ENCODE peak calls at places on chromosomes 16 and 17, in six cellular contexts. T is heart right ventricle, V is lower leg skin, M is brain microvascular endothelial cell, I is fibroblast of the aortic adventitia, B is AG04450. X is an unnamed sample.

GRCh38 chr16:15770512-15770911 is 86.3 kb downstream of the MYH11 start:
- DNase-seq in T (no peak), V (no peak), M (peak), I (peak), B (peak), X (no peak)

GRCh38 chr17:78991906-78992532 is 12.3 kb upstream of the LGALS3BP start:
- DNase-seq in T (no peak), V (peak), M (no peak), I (no peak), B (no peak), X (peak)

GRCh38 chr17:4858880-4859260 is 25.7 kb downstream of the MINK1 start:
- DNase-seq in T (peak), V (no peak), M (no peak), I (peak), B (no peak), X (peak)

GRCh38 chr17:28225271-28225670 is 93.7 kb upstream of the TMEM97 start:
- DNase-seq in T (peak), V (peak), M (no peak), I (no peak), B (no peak), X (no peak)

GRCh38 chr16:69188716-69189115 is 1.8 kb downstream of the SNTB2 start:
- DNase-seq in T (no peak), V (no peak), M (peak), I (peak), B (no peak), X (no peak)

GRCh38 chr17:28370744-28371103 is 617 bp upstream of the VTN start:
- DNase-seq in T (no peak), V (no peak), M (no peak), I (no peak), B (no peak), X (no peak)

GRCh38 chr17:41739661-41740352 is 5.4 kb upstream of the HAP1 start:
- DNase-seq in T (no peak), V (no peak), M (no peak), I (peak), B (no peak), X (no peak)

GRCh38 chr17:16262201-16262600 is 45.2 kb downstream of the PIGL start:
- DNase-seq in T (no peak), V (no peak), M (no peak), I (no peak), B (no peak), X (no peak)

GRCh38 chr17:65332375-65332774 is 195.2 kb downstream of the RGS9 start:
- DNase-seq in T (no peak), V (no peak), M (peak), I (peak), B (peak), X (no peak)

GRCh38 chr16:20676268-20676828 is 21.1 kb downstream of the ACSM1 start:
- DNase-seq in T (no peak), V (no peak), M (no peak), I (no peak), B (no peak), X (peak)

GRCh38 chr16:58116046-58116445 is 13.1 kb downstream of the CFAP20 start:
- DNase-seq in T (no peak), V (no peak), M (no peak), I (no peak), B (peak), X (no peak)

GRCh38 chr17:74875155-74875969 is 2.6 kb upstream of the FDXR start:
- DNase-seq in T (no peak), V (no peak), M (no peak), I (no peak), B (no peak), X (no peak)

GRCh38 chr16:49780436-49780835 is 75.5 kb downstream of the ZNF423 start:
- DNase-seq in T (no peak), V (no peak), M (no peak), I (no peak), B (no peak), X (no peak)

GRCh38 chr17:38751803-38752118 is 780 bp upstream of the PSMB3 start:
- DNase-seq in T (peak), V (peak), M (peak), I (peak), B (peak), X (peak)

GRCh38 chr16:7270823-7271222 is 61.8 kb upstream of the RBFOX1 start:
- DNase-seq in T (no peak), V (no peak), M (no peak), I (no peak), B (no peak), X (no peak)

GRCh38 chr17:58308173-58308984 is 20.2 kb downstream of the TSPOAP1 start:
- DNase-seq in T (no peak), V (peak), M (no peak), I (no peak), B (no peak), X (peak)

GRCh38 chr16:14309906-14310305 is 238.8 kb downstream of the MRTFB start:
- DNase-seq in T (no peak), V (no peak), M (peak), I (peak), B (no peak), X (no peak)

GRCh38 chr17:48244814-48245213 is 137.2 kb downstream of the SNX11 start:
- DNase-seq in T (no peak), V (no peak), M (no peak), I (no peak), B (no peak), X (no peak)

GRCh38 chr16:84741351-84741791 is 41.6 kb downstream of the USP10 start:
- DNase-seq in T (no peak), V (no peak), M (no peak), I (peak), B (no peak), X (no peak)

GRCh38 chr17:35807371-35808144 is 1.7 kb upstream of the TAF15 start:
- DNase-seq in T (no peak), V (no peak), M (no peak), I (peak), B (no peak), X (no peak)

GRCh38 chr17:34703533-34703932 is 124.2 kb downstream of the TMEM132E start:
- DNase-seq in T (peak), V (peak), M (peak), I (peak), B (peak), X (no peak)

GRCh38 chr17:57294075-57294474 is 37.8 kb downstream of the MSI2 start:
- DNase-seq in T (no peak), V (no peak), M (no peak), I (no peak), B (no peak), X (no peak)

GRCh38 chr16:75112281-75113045 is 4.1 kb downstream of the LDHD start:
- DNase-seq in T (no peak), V (no peak), M (no peak), I (no peak), B (no peak), X (no peak)

GRCh38 chr17:69783865-69784264 is 291.2 kb upstream of the KCNJ16 start:
- DNase-seq in T (no peak), V (no peak), M (no peak), I (no peak), B (no peak), X (no peak)

GRCh38 chr16:74309789-74310781 is 13.5 kb downstream of the PSMD7 start:
- DNase-seq in T (no peak), V (no peak), M (peak), I (peak), B (peak), X (no peak)

GRCh38 chr17:36855459-36855858 is 81.8 kb upstream of the LHX1 start:
- DNase-seq in T (no peak), V (no peak), M (no peak), I (no peak), B (no peak), X (no peak)

GRCh38 chr17:79601604-79602420 is 9.0 kb downstream of the RBFOX3 start:
- DNase-seq in T (no peak), V (no peak), M (no peak), I (no peak), B (no peak), X (no peak)

GRCh38 chr16:65672960-65673359 is 551.1 kb upstream of the CDH11 start:
- DNase-seq in T (no peak), V (no peak), M (peak), I (peak), B (no peak), X (no peak)

GRCh38 chr17:47999612-48000011 is 28.7 kb downstream of the CDK5RAP3 start:
- DNase-seq in T (no peak), V (no peak), M (no peak), I (no peak), B (no peak), X (no peak)

GRCh38 chr17:16352303-16352837 is 899 bp downstream of the CENPV start:
- DNase-seq in T (no peak), V (no peak), M (peak), I (peak), B (no peak), X (no peak)

GRCh38 chr16:965487-965886 is 5.3 kb downstream of the LMF1 start:
- DNase-seq in T (no peak), V (no peak), M (no peak), I (no peak), B (no peak), X (no peak)

GRCh38 chr17:82054351-82055022 is 2.8 kb downstream of the GPS1 start:
- DNase-seq in T (no peak), V (no peak), M (no peak), I (no peak), B (no peak), X (no peak)

GRCh38 chr17:77109159-77110005 is 31.4 kb upstream of the SEC14L1 start:
- DNase-seq in T (no peak), V (no peak), M (no peak), I (no peak), B (no peak), X (no peak)

GRCh38 chr16:48369765-48370164 is 15.4 kb downstream of the SIAH1 start:
- DNase-seq in T (no peak), V (no peak), M (no peak), I (no peak), B (no peak), X (no peak)

GRCh38 chr17:75896360-75897075 is at the start of gene TRIM65:
- DNase-seq in T (peak), V (peak), M (peak), I (peak), B (no peak), X (peak)

GRCh38 chr16:17927015-17927414 is 409.5 kb downstream of the NPIPA8 start:
- DNase-seq in T (no peak), V (no peak), M (no peak), I (no peak), B (no peak), X (no peak)

GRCh38 chr17:30243002-30243401 is 7.5 kb upstream of the SLC6A4 start:
- DNase-seq in T (no peak), V (peak), M (no peak), I (no peak), B (no peak), X (no peak)

GRCh38 chr16:68309798-68310197 is 948 bp downstream of the SLC7A6OS start:
- DNase-seq in T (no peak), V (no peak), M (no peak), I (no peak), B (no peak), X (no peak)

GRCh38 chr16:84332975-84333684 is 35.2 kb upstream of the ATP2C2 start:
- DNase-seq in T (no peak), V (no peak), M (no peak), I (no peak), B (no peak), X (no peak)

GRCh38 chr16:70574595-70575271 is 51.1 kb downstream of the SF3B3 start:
- DNase-seq in T (no peak), V (peak), M (no peak), I (no peak), B (no peak), X (no peak)

GRCh38 chr16:12898556-12898955 is 2.8 kb upstream of the SHISA9 start:
- DNase-seq in T (no peak), V (no peak), M (no peak), I (no peak), B (no peak), X (no peak)
- TF ChIP-seq CTCF in T (no peak), V (no peak), M (peak), I (no peak), B (no peak), X (no peak)

GRCh38 chr16:28091706-28092105 is 28.2 kb upstream of the GSG1L start:
- DNase-seq in T (no peak), V (no peak), M (no peak), I (no peak), B (no peak), X (no peak)

GRCh38 chr16:28092721-28093382 is 29.3 kb upstream of the GSG1L start:
- DNase-seq in T (no peak), V (no peak), M (no peak), I (no peak), B (no peak), X (no peak)

GRCh38 chr16:28089992-28090365 is 26.5 kb upstream of the GSG1L start:
- DNase-seq in T (no peak), V (no peak), M (no peak), I (no peak), B (no peak), X (no peak)

GRCh38 chr16:28089205-28089991 is 25.9 kb upstream of the GSG1L start:
- DNase-seq in T (no peak), V (no peak), M (no peak), I (no peak), B (no peak), X (no peak)

DNA sequence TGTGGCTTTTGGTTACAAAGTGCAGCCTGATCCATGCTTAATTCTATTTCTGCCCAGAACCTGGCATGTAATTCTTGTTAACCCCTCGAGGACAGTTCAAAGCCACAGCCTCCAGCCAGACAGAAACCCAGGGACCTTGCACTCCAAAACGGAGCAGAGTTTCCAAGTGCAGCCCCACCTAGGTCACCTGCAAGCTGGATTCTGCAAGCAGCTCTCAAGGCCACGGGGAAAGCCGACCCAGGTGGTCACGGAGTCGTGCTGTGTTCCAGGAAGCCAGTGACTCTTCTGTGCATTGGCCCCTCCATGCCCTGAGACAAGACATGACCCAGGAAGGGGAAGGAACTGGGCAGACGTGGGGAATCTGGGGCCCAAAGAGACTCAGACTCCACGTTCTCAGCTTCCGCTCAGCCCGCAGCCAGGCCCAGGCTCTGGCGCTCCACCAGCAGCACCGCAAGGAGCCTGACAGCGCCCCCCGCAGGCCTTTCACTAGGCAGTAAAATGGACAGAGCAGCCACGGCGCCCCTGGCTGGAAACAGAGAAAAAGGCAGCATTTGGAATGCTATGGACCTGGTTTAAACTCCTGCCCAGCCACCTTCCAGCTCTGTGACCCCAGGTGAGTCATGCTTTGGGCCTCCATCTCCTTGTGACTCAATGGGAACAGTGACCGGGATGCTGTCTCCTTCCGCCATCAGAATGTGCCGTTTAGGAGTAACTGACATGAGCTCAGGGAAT is 27.3 kb upstream of the GSG1L start:
- DNase-seq in T (no peak), V (no peak), M (peak), I (peak), B (no peak), X (no peak)
- TF ChIP-seq CTCF in T (no peak), V (no peak), M (peak), I (peak), B (peak), X (no peak)

GRCh38 chr17:40035162-40035559 is 19.0 kb downstream of the MED24 start:
- DNase-seq in T (no peak), V (no peak), M (peak), I (peak), B (no peak), X (no peak)

GRCh38 chr17:40033339-40033738 is 18.1 kb downstream of the CSF3 start:
- DNase-seq in T (no peak), V (no peak), M (no peak), I (no peak), B (no peak), X (no peak)

GRCh38 chr17:40034426-40035161 is 19.4 kb downstream of the CSF3 start:
- DNase-seq in T (no peak), V (no peak), M (no peak), I (no peak), B (no peak), X (no peak)

DNA sequence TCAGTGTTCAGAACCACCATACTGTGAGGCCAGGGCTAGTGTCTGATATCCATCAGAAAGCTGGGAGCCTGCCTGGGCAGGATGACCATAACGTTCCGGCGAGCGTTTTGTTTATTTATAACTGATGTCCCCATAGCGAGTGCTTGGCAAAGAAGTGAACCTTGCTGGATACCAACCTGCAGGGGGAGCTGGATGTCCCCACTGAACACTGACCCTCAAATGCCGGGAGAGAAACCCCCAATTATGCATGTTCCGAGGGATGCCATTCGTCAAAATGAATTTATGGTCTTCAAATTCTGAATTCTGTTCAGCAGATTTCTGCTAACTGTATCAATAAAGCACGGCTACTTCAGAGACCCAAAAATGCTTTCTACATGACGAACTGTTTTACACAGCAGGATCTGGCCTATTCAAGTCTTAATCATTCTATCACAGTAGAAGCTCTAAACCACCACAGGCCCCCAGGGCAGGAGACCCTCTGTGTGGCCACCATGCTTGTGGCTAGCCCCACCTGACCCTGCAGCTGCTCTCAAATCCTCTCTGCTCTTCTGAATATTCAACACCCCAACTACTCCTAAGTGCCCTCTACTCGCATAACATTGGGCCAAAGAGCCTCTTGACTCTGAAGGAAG is 15.2 kb downstream of the MED24 start:
- DNase-seq in T (peak), V (no peak), M (peak), I (peak), B (peak), X (peak)
- TF ChIP-seq CTCF in T (peak), V (no peak), M (peak), I (peak), B (peak), X (peak)

DNA sequence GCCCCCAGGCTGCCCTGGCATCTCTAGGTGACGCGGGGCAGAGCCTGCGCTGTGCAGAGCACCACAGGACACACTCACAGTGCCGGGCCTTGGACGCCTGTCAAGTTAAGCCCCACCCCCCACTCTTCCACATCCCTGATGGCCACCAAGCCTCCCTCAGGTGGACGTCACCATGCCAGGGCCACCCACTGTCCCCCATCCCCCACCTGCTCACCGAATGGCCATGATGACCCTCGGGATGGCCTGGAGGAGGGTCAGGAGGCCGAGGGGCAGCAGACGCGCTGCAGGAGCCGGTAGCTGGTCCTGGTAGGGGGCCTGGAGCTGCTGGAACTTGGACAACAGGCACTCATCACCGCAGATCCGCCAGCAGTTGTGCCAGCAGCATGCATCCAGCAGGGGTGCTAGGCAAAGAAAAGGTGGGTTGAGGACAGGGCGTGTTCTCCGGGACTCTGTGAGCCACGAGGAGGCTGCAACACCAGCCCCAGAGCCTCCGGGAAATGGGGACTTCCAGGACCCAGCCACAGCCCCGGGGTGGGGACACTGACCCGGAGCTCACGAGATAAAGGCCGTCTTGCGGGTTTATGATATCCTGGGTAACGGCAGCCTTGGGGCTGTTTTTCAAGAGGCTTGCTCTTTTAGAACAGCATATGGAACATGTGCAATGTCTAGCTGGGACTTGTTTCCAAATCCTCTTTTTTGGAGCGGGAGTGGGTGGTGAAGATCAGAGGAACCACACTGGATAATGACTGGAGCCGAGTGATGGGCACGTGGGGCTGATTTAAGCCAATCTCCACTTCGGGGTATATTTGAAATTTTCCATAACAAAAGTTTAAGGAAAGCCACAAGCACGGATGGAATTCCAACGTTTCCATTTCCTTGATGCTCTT is 11.4 kb downstream of the C16orf95 start:
- DNase-seq in T (no peak), V (no peak), M (no peak), I (no peak), B (peak), X (no peak)
- TF ChIP-seq CTCF in T (no peak), V (no peak), M (peak), I (no peak), B (peak), X (no peak)

X was measured in uterus.